ENCODE peak calls at places on chromosome 22, in five cellular contexts. V is cardiac fibroblast; P is CD8-positive, alpha-beta T cell; Q is cardiac muscle cell; L is AG10803. T is an unnamed sample.

GRCh38 chr22:50678218-50678650 is 5.6 kb downstream of the SHANK3 start:
- DNase-seq in L (no peak), P (no peak), V (no peak), Q (no peak), T (no peak)

GRCh38 chr22:25666308-25666707 is 75.7 kb upstream of the MYO18B start:
- DNase-seq in P (no peak), L (no peak), Q (no peak), V (peak), T (no peak)

GRCh38 chr22:36409911-36410756 is 22.4 kb upstream of the MYH9 start:
- DNase-seq in V (peak), Q (peak), P (peak), L (no peak), T (peak)

GRCh38 chr22:32754413-32755041 is 47.0 kb upstream of the TIMP3 start:
- DNase-seq in Q (no peak), L (peak), V (peak), P (no peak), T (peak)

GRCh38 chr22:25002241-25002985 is 49.9 kb downstream of the KIAA1671 start:
- DNase-seq in P (no peak), Q (no peak), V (no peak), L (no peak), T (no peak)

GRCh38 chr22:30635273-30636225 is at the start of gene SLC35E4:
- DNase-seq in P (peak), V (peak), Q (peak), L (peak), T (peak)

GRCh38 chr22:50626856-50627451 is 998 bp downstream of the ARSA start:
- DNase-seq in V (no peak), P (no peak), Q (no peak), L (no peak), T (no peak)

GRCh38 chr22:30250039-30250565 is 3.5 kb upstream of the LIF start:
- DNase-seq in P (no peak), V (no peak), Q (no peak), L (no peak), T (no peak)

GRCh38 chr22:41288245-41288946 is 2.4 kb upstream of the RANGAP1 start:
- DNase-seq in P (no peak), V (peak), L (peak), Q (peak), T (peak)

GRCh38 chr22:21611210-21611977 is 18.4 kb downstream of the YDJC start:
- DNase-seq in Q (no peak), P (no peak), L (no peak), V (no peak), T (no peak)

GRCh38 chr22:24420072-24420976 is 7.1 kb upstream of the ADORA2A start:
- DNase-seq in L (no peak), Q (no peak), P (no peak), V (no peak), T (no peak)

GRCh38 chr22:37681556-37682049 is 4.5 kb upstream of the NOL12 start:
- DNase-seq in V (peak), Q (peak), L (peak), P (peak), T (peak)

GRCh38 chr22:49291781-49292180 is 535.9 kb downstream of the BRD1 start:
- DNase-seq in P (no peak), L (no peak), Q (no peak), V (no peak), T (no peak)

GRCh38 chr22:41216984-41217383 is 11.9 kb downstream of the L3MBTL2 start:
- DNase-seq in V (peak), L (no peak), P (no peak), Q (no peak), T (peak)

GRCh38 chr22:46137218-46137766 is 13.0 kb upstream of the PPARA start:
- DNase-seq in Q (no peak), P (no peak), V (no peak), L (no peak), T (no peak)

GRCh38 chr22:27568265-27568664 is 233.3 kb downstream of the MN1 start:
- DNase-seq in P (no peak), Q (no peak), V (no peak), L (no peak), T (no peak)

GRCh38 chr22:29344137-29344536 is 28.6 kb upstream of the RASL10A start:
- DNase-seq in Q (peak), P (no peak), V (peak), L (peak), T (peak)

GRCh38 chr22:40694409-40694808 is 15.1 kb downstream of the MCHR1 start:
- DNase-seq in L (peak), V (peak), Q (no peak), P (no peak), T (no peak)

GRCh38 chr22:20650294-20651207 is 123.4 kb upstream of the SERPIND1 start:
- DNase-seq in V (no peak), P (no peak), Q (no peak), L (no peak), T (no peak)

GRCh38 chr22:20003304-20003703 is 13.3 kb downstream of the ARVCF start:
- DNase-seq in V (no peak), L (no peak), P (no peak), Q (no peak), T (no peak)

GRCh38 chr22:45341503-45341902 is 31.8 kb downstream of the FAM118A start:
- DNase-seq in L (no peak), Q (peak), P (no peak), V (no peak), T (no peak)

GRCh38 chr22:49550766-49551362 is 276.8 kb downstream of the BRD1 start:
- DNase-seq in P (no peak), Q (no peak), L (no peak), V (no peak), T (no peak)

GRCh38 chr22:27311666-27312566 is 489.6 kb downstream of the MN1 start:
- DNase-seq in Q (no peak), P (no peak), L (no peak), V (no peak), T (peak)

GRCh38 chr22:47841166-47841565 is 1078.7 kb downstream of the TBC1D22A start:
- DNase-seq in L (no peak), P (no peak), Q (no peak), V (no peak), T (no peak)

GRCh38 chr22:47836957-47837356 is 1074.5 kb downstream of the TBC1D22A start:
- DNase-seq in L (peak), P (no peak), V (no peak), Q (no peak), T (no peak)

GRCh38 chr22:47839586-47840245 is 1077.3 kb downstream of the TBC1D22A start:
- DNase-seq in P (no peak), V (no peak), L (peak), Q (no peak), T (no peak)

GRCh38 chr22:47835726-47836125 is 1073.3 kb downstream of the TBC1D22A start:
- DNase-seq in V (peak), Q (no peak), P (no peak), L (peak), T (peak)

GRCh38 chr22:47837703-47838102 is 1075.3 kb downstream of the TBC1D22A start:
- DNase-seq in V (peak), P (no peak), L (peak), Q (no peak), T (peak)
- TF ChIP-seq CTCF in V (peak), P (no peak), L (peak), Q (peak), T (peak)

GRCh38 chr22:22896601-22897000 is 9.0 kb downstream of the IGLL5 start:
- DNase-seq in P (no peak), Q (no peak), V (no peak), L (no peak), T (no peak)
- H3K4me3 ChIP-seq in P (no peak), Q (no peak), V (no peak), L (no peak), T (no peak)

DNA sequence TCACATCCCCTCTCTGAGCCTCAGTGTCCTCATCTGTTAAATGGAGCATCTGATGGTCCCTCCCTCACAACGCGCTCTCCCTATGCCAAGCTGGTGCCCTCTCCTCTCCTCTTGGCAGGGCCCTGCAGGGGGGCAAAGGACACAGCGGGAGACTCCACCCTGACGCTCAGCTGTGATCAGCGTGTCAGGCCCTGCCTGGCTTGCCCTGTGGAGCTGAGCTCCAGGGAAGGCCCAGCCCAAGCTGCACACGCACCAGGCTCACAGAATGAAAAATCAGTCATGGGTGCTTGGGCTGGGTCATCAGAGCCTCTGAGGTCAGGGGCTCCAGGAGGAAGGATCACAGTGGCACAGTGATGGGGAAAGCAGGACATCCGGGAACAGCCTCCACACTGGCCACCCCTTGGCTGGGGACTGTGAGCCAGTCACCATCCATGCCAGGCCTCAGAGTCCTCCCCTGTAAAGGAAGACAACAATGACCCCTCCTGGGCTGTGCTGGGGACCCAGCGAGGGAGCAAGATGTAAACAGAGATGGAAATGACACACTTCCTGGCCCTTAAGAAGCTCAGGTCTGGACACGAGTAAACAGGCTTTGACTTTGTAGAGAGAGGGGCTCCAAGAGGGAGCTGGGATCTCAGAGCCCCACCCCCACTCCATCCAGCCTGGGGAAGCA is 36.6 kb downstream of the RPL3 start:
- DNase-seq in L (no peak), V (peak), Q (no peak), P (no peak), T (no peak)
- TF ChIP-seq CTCF in L (no peak), V (no peak), Q (no peak), P (no peak), T (no peak)

GRCh38 chr22:47795477-47796127 is 1033.2 kb downstream of the TBC1D22A start:
- DNase-seq in Q (no peak), V (no peak), L (no peak), P (no peak), T (no peak)

GRCh38 chr22:47793304-47794101 is 1031.1 kb downstream of the TBC1D22A start:
- DNase-seq in Q (no peak), L (no peak), V (no peak), P (no peak), T (no peak)

GRCh38 chr22:47796128-47796908 is 1033.9 kb downstream of the TBC1D22A start:
- DNase-seq in V (no peak), L (no peak), Q (no peak), P (no peak), T (no peak)

GRCh38 chr22:47797546-47797945 is 1035.1 kb downstream of the TBC1D22A start:
- DNase-seq in V (no peak), Q (no peak), P (no peak), L (no peak), T (no peak)

DNA sequence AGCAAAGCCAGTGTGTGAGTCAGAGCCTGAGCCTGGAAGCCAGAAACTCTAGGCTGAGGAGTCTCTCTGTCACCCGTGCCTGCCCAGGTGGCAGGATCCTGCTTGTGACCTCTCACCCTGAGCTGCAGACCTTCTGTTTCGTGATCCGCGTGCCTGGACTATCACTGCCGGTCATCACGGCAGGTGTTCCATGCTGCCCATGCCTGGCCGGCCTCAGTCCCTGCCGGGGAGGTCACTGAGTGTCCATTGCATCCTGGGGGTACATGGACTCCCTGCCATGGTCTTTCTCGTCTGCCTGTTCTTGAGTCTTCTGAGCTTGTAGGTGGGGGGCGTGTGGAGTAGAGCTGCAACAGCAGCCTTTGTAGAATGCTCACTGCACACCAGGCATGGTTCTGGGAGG is 1032.4 kb downstream of the TBC1D22A start:
- DNase-seq in V (no peak), L (no peak), P (no peak), Q (no peak), T (no peak)
- H3K4me3 ChIP-seq in V (no peak), L (no peak), P (no peak), Q (no peak), T (no peak)

DNA sequence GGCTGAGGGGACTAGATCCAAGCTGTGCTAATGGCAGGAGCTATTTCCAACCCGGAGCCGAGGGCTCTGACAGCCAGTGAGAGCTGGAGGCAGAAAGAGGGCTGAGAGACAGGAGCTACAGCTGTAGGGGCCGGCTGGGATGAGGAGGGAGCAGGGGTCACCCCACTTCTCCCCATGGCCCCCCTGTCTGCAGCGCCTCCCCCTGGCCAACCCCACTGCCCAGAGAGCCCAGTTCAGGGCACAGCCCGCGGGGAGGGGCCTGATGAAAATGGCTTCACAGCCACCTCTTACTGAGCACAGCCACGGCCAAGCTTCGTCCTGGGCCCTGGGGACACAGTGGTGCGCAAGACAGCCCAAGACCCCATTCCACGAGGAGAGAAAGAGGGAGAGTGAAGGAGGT is 27.9 kb downstream of the RPL3 start:
- DNase-seq in P (no peak), Q (no peak), V (no peak), L (no peak), T (no peak)
- TF ChIP-seq CTCF in P (no peak), Q (peak), V (no peak), L (no peak), T (peak)

GRCh38 chr22:35384567-35384966 is 3.7 kb downstream of the HMOX1 start:
- DNase-seq in Q (no peak), P (no peak), V (no peak), L (no peak), T (no peak)
- H3K4me3 ChIP-seq in Q (no peak), P (no peak), V (no peak), L (peak), T (no peak)

DNA sequence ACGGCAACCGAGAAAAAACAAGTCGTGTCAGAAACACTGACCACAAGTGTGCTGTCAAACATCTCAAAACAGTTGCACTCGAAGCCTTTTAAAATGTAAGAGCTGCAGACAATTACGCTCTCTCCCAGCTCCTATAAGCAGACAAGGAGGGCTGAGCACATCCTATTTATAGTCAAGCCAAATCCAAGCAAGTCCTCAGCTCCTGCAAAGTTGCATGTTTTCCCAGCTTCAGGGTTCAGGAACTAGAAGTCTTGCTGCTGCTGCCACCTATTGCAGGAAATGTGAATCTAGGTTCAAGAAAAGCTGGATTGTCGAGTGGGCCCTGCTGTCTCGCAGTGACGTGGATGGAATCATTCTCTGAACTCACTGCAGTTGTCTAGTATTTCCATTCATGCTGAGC is 15.5 kb downstream of the EFCAB6 start:
- DNase-seq in P (no peak), V (peak), L (peak), Q (peak), T (peak)
- TF ChIP-seq CTCF in P (no peak), V (peak), L (peak), Q (peak), T (peak)